ENCODE peak calls at places on chromosomes 5 and 9, in four cellular contexts. One of them, this sample, is unnamed.

GRCh38 chr9:118162711-118163110 is 458.5 kb downstream of the TLR4 start:
- DNase-seq in A549: no peak
- DNase-seq in IMR-90: no peak
- DNase-seq in stomach: no peak
- DNase-seq in this sample: no peak

GRCh38 chr5:157559301-157559700 is 16.3 kb downstream of the ADAM19 start:
- DNase-seq in A549: peak; percentile 28
- DNase-seq in IMR-90: peak; percentile 67
- DNase-seq in stomach: no peak
- DNase-seq in this sample: peak; percentile 23

GRCh38 chr9:3088166-3088702 is 244.3 kb upstream of the PUM3 start:
- DNase-seq in A549: no peak
- DNase-seq in IMR-90: no peak
- DNase-seq in stomach: no peak
- DNase-seq in this sample: no peak

GRCh38 chr9:132787748-132788159 is 90.3 kb downstream of the AK8 start:
- DNase-seq in A549: no peak
- DNase-seq in IMR-90: no peak
- DNase-seq in stomach: no peak
- DNase-seq in this sample: no peak

GRCh38 chr5:40486437-40487270 is 193.1 kb upstream of the PTGER4 start:
- DNase-seq in A549: no peak
- DNase-seq in IMR-90: peak; percentile 29
- DNase-seq in stomach: no peak
- DNase-seq in this sample: no peak

GRCh38 chr9:93317495-93318094 is 133.7 kb downstream of the WNK2 start:
- DNase-seq in A549: no peak
- DNase-seq in IMR-90: no peak
- DNase-seq in stomach: no peak
- DNase-seq in this sample: no peak

GRCh38 chr9:101366038-101366756 is 18.6 kb downstream of the BAAT start:
- DNase-seq in A549: peak; percentile 75
- DNase-seq in IMR-90: no peak
- DNase-seq in stomach: no peak
- DNase-seq in this sample: no peak

GRCh38 chr9:108182950-108183381 is 672.8 kb downstream of the ACTL7B start:
- DNase-seq in A549: no peak
- DNase-seq in IMR-90: peak; percentile 55
- DNase-seq in stomach: no peak
- DNase-seq in this sample: no peak

GRCh38 chr5:175456105-175456504 is 12.1 kb upstream of the DRD1 start:
- DNase-seq in A549: no peak
- DNase-seq in IMR-90: no peak
- DNase-seq in stomach: no peak
- DNase-seq in this sample: no peak

GRCh38 chr9:14258840-14259239 is 55.1 kb downstream of the NFIB start:
- DNase-seq in A549: no peak
- DNase-seq in IMR-90: peak; percentile 68
- DNase-seq in stomach: no peak
- DNase-seq in this sample: no peak

GRCh38 chr9:114448706-114449105 is 56.6 kb downstream of the WHRN start:
- DNase-seq in A549: no peak
- DNase-seq in IMR-90: peak; percentile 18
- DNase-seq in stomach: no peak
- DNase-seq in this sample: no peak

GRCh38 chr9:35792044-35792813 is 838 bp downstream of the NPR2 start:
- DNase-seq in A549: no peak
- DNase-seq in IMR-90: no peak
- DNase-seq in stomach: no peak
- DNase-seq in this sample: no peak

GRCh38 chr9:35789541-35789940 is 1.9 kb upstream of the NPR2 start:
- DNase-seq in A549: no peak
- DNase-seq in IMR-90: no peak
- DNase-seq in stomach: no peak
- DNase-seq in this sample: no peak

GRCh38 chr9:35790025-35790384 is 1.4 kb upstream of the NPR2 start:
- DNase-seq in A549: no peak
- DNase-seq in IMR-90: no peak
- DNase-seq in stomach: no peak
- DNase-seq in this sample: no peak

GRCh38 chr9:35791321-35791921 is at the start of gene NPR2:
- DNase-seq in A549: no peak
- DNase-seq in IMR-90: peak; percentile 9
- DNase-seq in stomach: no peak
- DNase-seq in this sample: peak; percentile 43

GRCh38 chr9:35790385-35791291 is 753 bp upstream of the NPR2 start:
- DNase-seq in A549: peak; percentile 65
- DNase-seq in IMR-90: peak; percentile 83
- DNase-seq in stomach: peak; percentile 68
- DNase-seq in this sample: peak; percentile 70
- H3K27ac ChIP-seq in A549: no peak overlapping the region
- H3K27ac ChIP-seq in IMR-90: peak overlapping the region; percentile 68
- H3K27ac ChIP-seq in stomach: peak overlapping the region; percentile 7
- H3K27ac ChIP-seq in this sample: no peak overlapping the region

DNA sequence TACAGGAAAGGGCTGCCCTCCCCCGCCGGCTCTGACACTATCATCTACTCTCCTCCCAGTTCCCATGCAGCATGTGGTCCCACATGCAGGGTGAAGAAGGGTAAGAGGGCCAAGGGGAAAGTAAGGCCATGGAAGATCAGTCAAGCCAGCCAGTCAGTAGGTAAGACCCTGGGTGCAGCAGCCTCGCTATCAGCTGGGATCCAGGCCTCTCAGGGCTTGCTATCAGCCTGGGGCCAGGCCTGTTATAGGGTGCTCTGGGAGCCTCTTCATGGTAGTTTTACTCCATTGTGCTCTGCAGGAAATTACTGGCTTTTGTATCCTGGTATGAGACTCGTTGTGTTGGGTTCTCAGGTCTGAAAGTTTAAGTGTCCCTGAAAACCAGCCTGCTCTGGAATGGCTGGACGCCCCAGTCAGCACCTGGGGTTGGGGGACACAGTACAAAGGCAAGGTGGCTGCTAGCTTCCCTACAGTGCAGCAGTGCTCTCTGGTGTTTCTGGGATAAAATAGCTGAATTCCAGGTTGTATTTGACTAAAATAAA is 21.4 kb downstream of the SLC22A4 start:
- DNase-seq in A549: no peak
- DNase-seq in IMR-90: no peak
- DNase-seq in stomach: no peak
- DNase-seq in this sample: no peak
- TF ChIP-seq CTCF in A549: no peak
- TF ChIP-seq CTCF in IMR-90: no peak
- TF ChIP-seq CTCF in stomach: no peak
- TF ChIP-seq CTCF in this sample: no peak

GRCh38 chr9:136204086-136204805 is 682 bp downstream of the LHX3 start:
- DNase-seq in A549: no peak
- DNase-seq in IMR-90: no peak
- DNase-seq in stomach: no peak
- DNase-seq in this sample: no peak

GRCh38 chr9:136204838-136205706 is at the start of gene LHX3:
- DNase-seq in A549: no peak
- DNase-seq in IMR-90: no peak
- DNase-seq in stomach: no peak
- DNase-seq in this sample: peak; percentile 18

GRCh38 chr9:136206602-136207333 is 1.8 kb upstream of the LHX3 start:
- DNase-seq in A549: no peak
- DNase-seq in IMR-90: no peak
- DNase-seq in stomach: no peak
- DNase-seq in this sample: no peak

GRCh38 chr9:136207616-136208015 is 2.7 kb upstream of the LHX3 start:
- DNase-seq in A549: no peak
- DNase-seq in IMR-90: no peak
- DNase-seq in stomach: no peak
- DNase-seq in this sample: no peak

GRCh38 chr9:136205707-136205992 is 722 bp upstream of the LHX3 start:
- DNase-seq in A549: no peak
- DNase-seq in IMR-90: no peak
- DNase-seq in stomach: no peak
- DNase-seq in this sample: no peak
- H3K4me1 ChIP-seq in A549: peaks cover 10% of the 10 kb centered on the region
- H3K4me1 ChIP-seq in IMR-90: no peaks in the 10 kb centered on the region
- H3K4me1 ChIP-seq in stomach: peaks cover 27% of the 10 kb centered on the region
- H3K4me1 ChIP-seq in this sample: no peaks in the 10 kb centered on the region

DNA sequence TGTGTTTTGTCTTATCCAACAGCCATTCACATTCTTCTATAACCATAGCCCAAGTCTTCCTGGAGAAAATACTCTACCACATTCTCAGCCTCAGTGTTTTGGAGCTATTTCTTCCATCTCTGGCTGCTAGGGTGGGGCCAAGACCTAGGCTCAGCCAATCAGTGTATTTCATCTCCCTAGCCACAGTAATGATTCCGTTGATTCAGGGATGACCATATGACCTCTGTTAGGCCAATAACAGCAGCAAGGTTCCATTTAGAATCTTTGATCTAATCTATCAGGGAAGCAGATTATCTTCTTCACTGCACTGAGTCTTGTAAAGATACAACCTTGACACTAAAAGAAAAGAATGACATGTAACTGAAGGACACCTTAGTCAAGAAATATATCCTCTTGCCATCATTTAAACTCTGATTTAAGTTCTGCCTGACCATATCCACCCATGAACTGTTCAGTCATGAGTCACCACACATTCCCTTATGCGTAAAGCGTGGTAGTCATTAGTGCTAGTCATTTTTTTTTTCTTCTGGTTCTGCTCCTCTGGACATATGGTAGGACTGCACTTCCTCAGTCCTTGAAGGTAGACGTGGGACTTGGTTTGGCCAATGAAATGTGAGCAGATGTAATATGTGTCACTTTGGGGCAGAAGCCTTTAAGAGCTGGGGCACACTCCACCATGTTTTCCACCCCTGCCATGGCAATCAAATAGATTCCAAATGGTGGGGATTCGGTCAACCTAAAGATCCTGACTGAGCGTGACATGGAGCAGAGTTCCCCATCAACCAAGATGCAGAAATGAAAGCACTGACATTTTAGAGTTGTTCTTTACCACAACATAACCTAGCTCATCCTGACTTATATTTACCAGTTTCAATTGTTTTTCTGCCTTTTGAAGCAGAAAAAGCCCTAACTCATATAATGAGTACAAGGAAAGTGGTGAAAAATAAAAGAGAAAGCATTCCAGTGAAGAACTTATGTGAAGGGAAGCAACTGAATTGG is 12.7 kb upstream of the PRELID2 start:
- DNase-seq in A549: peak; percentile 12
- DNase-seq in IMR-90: peak; percentile 93
- DNase-seq in stomach: no peak
- DNase-seq in this sample: no peak
- H3K27ac ChIP-seq in A549: no peak overlapping the region
- H3K27ac ChIP-seq in IMR-90: no peak overlapping the region
- H3K27ac ChIP-seq in stomach: no peak overlapping the region
- H3K27ac ChIP-seq in this sample: no peak overlapping the region

GRCh38 chr5:16628376-16628775 is 11.6 kb upstream of the RETREG1 start:
- DNase-seq in A549: no peak
- DNase-seq in IMR-90: no peak
- DNase-seq in stomach: no peak
- DNase-seq in this sample: no peak
- TF ChIP-seq CTCF in A549: no peak
- TF ChIP-seq CTCF in IMR-90: no peak
- TF ChIP-seq CTCF in stomach: no peak
- TF ChIP-seq CTCF in this sample: no peak